ENCODE peak calls at places on chromosome 11, in seven cellular contexts. F is ureter, O is occipital lobe, Z is anterior cingulate cortex, K is HAP-1, L is neural progenitor cell, D is nucleus accumbens. Q is an unnamed sample.

GRCh38 chr11:563812-564578 is 3.2 kb downstream of the RASSF7 start:
- DNase-seq in F (peak), O (no peak), Z (no peak), K (no peak), L (no peak), D (no peak), Q (no peak)

GRCh38 chr11:66388746-66389386 is 17.3 kb upstream of the SLC29A2 start:
- DNase-seq in F (peak), O (no peak), Z (no peak), K (peak), L (peak), D (peak), Q (peak)

GRCh38 chr11:13073119-13073981 is 64.2 kb downstream of the RASSF10 start:
- DNase-seq in F (peak), O (no peak), Z (no peak), K (no peak), L (no peak), D (no peak), Q (peak)

GRCh38 chr11:65120831-65121230 is 1.1 kb downstream of the FAU start:
- DNase-seq in F (no peak), O (no peak), Z (no peak), K (no peak), L (no peak), D (no peak), Q (no peak)

GRCh38 chr11:10261821-10262220 is 32.2 kb downstream of the SBF2 start:
- DNase-seq in F (no peak), O (no peak), Z (no peak), K (no peak), L (no peak), D (no peak), Q (no peak)

GRCh38 chr11:20000393-20001134 is 159.7 kb downstream of the DBX1 start:
- DNase-seq in F (no peak), O (no peak), Z (peak), K (peak), L (peak), D (no peak), Q (no peak)

GRCh38 chr11:561148-562003 is 606 bp downstream of the RASSF7 start:
- DNase-seq in F (peak), O (no peak), Z (no peak), K (peak), L (no peak), D (no peak), Q (no peak)

GRCh38 chr11:71568707-71569349 is 3.5 kb downstream of the KRTAP5-10 start:
- DNase-seq in F (no peak), O (no peak), Z (no peak), K (no peak), L (no peak), D (no peak), Q (peak)

GRCh38 chr11:122983438-122984185 is 2.0 kb upstream of the BSX start:
- DNase-seq in F (no peak), O (no peak), Z (no peak), K (no peak), L (peak), D (no peak), Q (no peak)